ENCODE peak calls at places on chromosomes 16 and 17, in eight cellular contexts. F is CD8-positive, alpha-beta T cell; S is heart left ventricle; C is IMR-90; E is AG09319; U is astrocyte of the cerebellum; W is CD4-positive, alpha-beta T cell; Q is AG10803. N is an unnamed sample.

GRCh38 chr17:3982541-3983017 is 18.3 kb upstream of the ATP2A3 start:
- DNase-seq in F (no peak), S (no peak), C (no peak), E (no peak), U (no peak), W (no peak), Q (no peak), N (no peak)

GRCh38 chr17:49910094-49910857 is 58.7 kb upstream of the DLX4 start:
- DNase-seq in F (no peak), S (no peak), C (no peak), E (no peak), U (no peak), W (no peak), Q (no peak), N (no peak)

GRCh38 chr17:61410100-61410551 is 10.5 kb downstream of the TBX2 start:
- DNase-seq in F (peak), S (no peak), C (no peak), E (no peak), U (no peak), W (no peak), Q (no peak), N (no peak)

GRCh38 chr17:80936218-80936617 is 55.4 kb upstream of the CHMP6 start:
- DNase-seq in F (no peak), S (no peak), C (peak), E (no peak), U (no peak), W (no peak), Q (no peak), N (no peak)

GRCh38 chr16:74297296-74297665 is 667 bp downstream of the PSMD7 start:
- DNase-seq in F (no peak), S (no peak), C (peak), E (no peak), U (no peak), W (peak), Q (peak), N (peak)

GRCh38 chr17:31414590-31414918 is 23.1 kb downstream of the RAB11FIP4 start:
- DNase-seq in F (no peak), S (no peak), C (no peak), E (no peak), U (no peak), W (no peak), Q (no peak), N (no peak)

GRCh38 chr16:75836377-75837010 is 110.2 kb upstream of the CPHXL start:
- DNase-seq in F (no peak), S (no peak), C (no peak), E (no peak), U (no peak), W (no peak), Q (no peak), N (no peak)

GRCh38 chr16:49465661-49466528 is 92.3 kb downstream of the C16orf78 start:
- DNase-seq in F (peak), S (no peak), C (no peak), E (no peak), U (no peak), W (no peak), Q (no peak), N (peak)

GRCh38 chr16:17970816-17971291 is 365.7 kb downstream of the NPIPA8 start:
- DNase-seq in F (no peak), S (no peak), C (no peak), E (no peak), U (no peak), W (no peak), Q (peak), N (no peak)

GRCh38 chr16:89565506-89566372 is 5.3 kb downstream of the RPL13 start:
- DNase-seq in F (peak), S (no peak), C (peak), E (no peak), U (no peak), W (peak), Q (no peak), N (no peak)

GRCh38 chr17:16273499-16273898 is 56.5 kb downstream of the PIGL start:
- DNase-seq in F (no peak), S (no peak), C (peak), E (no peak), U (no peak), W (no peak), Q (no peak), N (no peak)

GRCh38 chr17:81516439-81516838 is 3.8 kb upstream of the ACTG1 start:
- DNase-seq in F (no peak), S (no peak), C (no peak), E (no peak), U (no peak), W (no peak), Q (no peak), N (no peak)

GRCh38 chr17:59727817-59728533 is 20.5 kb downstream of the VMP1 start:
- DNase-seq in F (no peak), S (no peak), C (no peak), E (no peak), U (no peak), W (no peak), Q (no peak), N (no peak)

GRCh38 chr17:47257651-47258339 is 4.2 kb downstream of the ITGB3 start:
- DNase-seq in F (no peak), S (no peak), C (peak), E (no peak), U (peak), W (no peak), Q (peak), N (no peak)

GRCh38 chr16:48353565-48354163 is 31.5 kb downstream of the SIAH1 start:
- DNase-seq in F (peak), S (peak), C (peak), E (peak), U (peak), W (peak), Q (peak), N (peak)

GRCh38 chr17:30824002-30824355 is 513 bp downstream of the CRLF3 start:
- DNase-seq in F (no peak), S (no peak), C (no peak), E (no peak), U (no peak), W (no peak), Q (no peak), N (peak)

GRCh38 chr17:51352798-51353197 is 92.5 kb downstream of the UTP18 start:
- DNase-seq in F (no peak), S (no peak), C (no peak), E (no peak), U (no peak), W (no peak), Q (no peak), N (no peak)

GRCh38 chr16:30805370-30806169 is 18.6 kb upstream of the ZNF629 start:
- DNase-seq in F (peak), S (peak), C (peak), E (peak), U (no peak), W (peak), Q (peak), N (peak)

GRCh38 chr16:80274576-80275191 is 266.1 kb upstream of the DYNLRB2 start:
- DNase-seq in F (no peak), S (no peak), C (peak), E (peak), U (peak), W (no peak), Q (peak), N (no peak)

GRCh38 chr17:48102700-48103378 is 1.6 kb upstream of the CBX1 start:
- DNase-seq in F (no peak), S (no peak), C (no peak), E (no peak), U (no peak), W (no peak), Q (no peak), N (peak)

GRCh38 chr16:13453325-13453724 is 466.6 kb upstream of the ERCC4 start:
- DNase-seq in F (no peak), S (no peak), C (no peak), E (no peak), U (no peak), W (no peak), Q (peak), N (no peak)

GRCh38 chr16:50411034-50411433 is 42.2 kb upstream of the BRD7 start:
- DNase-seq in F (no peak), S (no peak), C (no peak), E (no peak), U (no peak), W (no peak), Q (no peak), N (no peak)

GRCh38 chr16:10385725-10386516 is at the start of gene ATF7IP2:
- DNase-seq in F (peak), S (peak), C (peak), E (peak), U (peak), W (peak), Q (peak), N (peak)

GRCh38 chr17:13525876-13526275 is 75.9 kb downstream of the HS3ST3A1 start:
- DNase-seq in F (no peak), S (no peak), C (no peak), E (no peak), U (no peak), W (no peak), Q (no peak), N (no peak)

GRCh38 chr16:79449906-79450305 is 150.6 kb downstream of the MAF start:
- DNase-seq in F (no peak), S (no peak), C (no peak), E (no peak), U (no peak), W (no peak), Q (no peak), N (no peak)

GRCh38 chr16:77682586-77682985 is 39.7 kb upstream of the NUDT7 start:
- DNase-seq in F (no peak), S (no peak), C (no peak), E (no peak), U (no peak), W (no peak), Q (no peak), N (no peak)

DNA sequence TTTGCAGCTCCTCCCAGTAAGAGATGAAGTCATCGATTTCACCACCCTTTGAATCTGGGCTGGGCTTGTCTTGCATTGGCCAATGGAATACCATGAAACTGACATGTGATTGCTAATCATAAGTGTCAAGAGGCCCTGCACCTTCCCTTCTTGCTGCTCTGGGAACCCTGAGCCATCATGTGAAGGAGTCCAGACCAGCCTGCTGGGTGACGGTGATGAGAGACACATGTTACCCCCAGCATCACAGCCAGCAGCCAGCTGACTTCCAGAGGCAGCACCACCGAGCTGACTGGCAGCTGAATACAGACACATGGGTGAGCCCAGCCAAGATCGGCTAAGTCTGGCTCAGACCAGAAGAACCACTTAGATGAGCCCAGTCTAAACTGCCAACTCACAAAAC is 43.5 kb upstream of the CACNG4 start:
- DNase-seq in F (no peak), S (no peak), C (no peak), E (no peak), U (no peak), W (no peak), Q (no peak), N (no peak)
- TF ChIP-seq CTCF in F (no peak), S (no peak), C (no peak), E (no peak), U (no peak), W (no peak), Q (no peak), N (no peak)

GRCh38 chr16:85027349-85027967 is at the start of gene KIAA0513:
- DNase-seq in F (peak), S (peak), C (peak), E (peak), U (peak), W (peak), Q (peak), N (peak)
- TF ChIP-seq CTCF in F (no peak), S (peak), C (peak), E (peak), U (no peak), W (no peak), Q (peak), N (peak)

GRCh38 chr17:29007456-29008455 is 1.9 kb upstream of the SEZ6 start:
- DNase-seq in F (no peak), S (no peak), C (peak), E (no peak), U (no peak), W (no peak), Q (peak), N (no peak)

GRCh38 chr17:29005562-29005887 is 308 bp downstream of the SEZ6 start:
- DNase-seq in F (no peak), S (no peak), C (no peak), E (no peak), U (no peak), W (no peak), Q (no peak), N (no peak)

GRCh38 chr17:29008591-29008990 is 2.8 kb upstream of the SEZ6 start:
- DNase-seq in F (no peak), S (no peak), C (no peak), E (no peak), U (no peak), W (no peak), Q (no peak), N (no peak)

GRCh38 chr17:29004081-29004692 is 1.6 kb downstream of the SEZ6 start:
- DNase-seq in F (no peak), S (no peak), C (peak), E (no peak), U (no peak), W (no peak), Q (peak), N (no peak)

DNA sequence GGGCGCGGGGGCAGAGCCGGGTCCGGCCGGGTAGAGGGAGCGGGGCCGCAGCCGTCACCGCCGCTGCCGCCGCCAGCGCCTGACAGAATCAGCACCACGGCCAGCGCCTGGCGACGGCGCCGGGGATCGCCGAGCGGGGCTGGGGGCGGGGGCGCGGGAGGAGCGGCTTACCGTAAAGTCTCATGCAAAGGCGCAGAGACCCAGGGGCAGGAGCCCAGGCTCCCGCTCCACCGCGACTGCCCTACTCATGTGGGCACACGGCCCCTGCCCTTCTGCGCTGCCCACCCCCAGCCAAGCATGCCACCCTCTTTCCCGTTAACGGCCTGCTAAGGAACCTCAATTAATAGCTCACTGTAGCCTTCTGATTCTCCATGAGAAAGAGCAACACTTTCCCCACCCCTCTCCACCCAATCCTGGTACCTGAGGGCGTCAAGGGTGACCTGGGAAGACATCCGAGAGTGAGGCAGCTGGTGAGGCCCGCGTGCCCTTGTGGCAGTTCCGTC is at the start of gene SEZ6:
- DNase-seq in F (peak), S (peak), C (peak), E (no peak), U (peak), W (peak), Q (peak), N (peak)
- TF ChIP-seq CTCF in F (no peak), S (no peak), C (no peak), E (no peak), U (no peak), W (no peak), Q (no peak), N (no peak)

GRCh38 chr17:74380086-74380958 is 13.0 kb downstream of the GPR142 start:
- DNase-seq in F (no peak), S (no peak), C (no peak), E (no peak), U (no peak), W (no peak), Q (no peak), N (no peak)
- TF ChIP-seq CTCF in F (no peak), S (no peak), C (no peak), E (no peak), U (no peak), W (no peak), Q (no peak), N (no peak)

GRCh38 chr17:41140360-41141132 is at the start of gene KRTAP4-6:
- DNase-seq in F (no peak), S (no peak), C (peak), E (peak), U (no peak), W (no peak), Q (peak), N (no peak)
- TF ChIP-seq CTCF in F (no peak), S (no peak), C (no peak), E (no peak), U (no peak), W (no peak), Q (no peak), N (no peak)